ENCODE peak calls at places on chromosomes 3 and 15, in seven cellular contexts. One of them, this sample, is unnamed.

GRCh38 chr3:15495461-15496340 is 25.8 kb downstream of the COLQ start:
- DNase-seq in IMR-90: no peak
- DNase-seq in GM10248: no peak
- DNase-seq in tibial artery: no peak
- DNase-seq in pancreas: no peak
- DNase-seq in AG09319: no peak
- DNase-seq in nephron progenitor cell: no peak
- DNase-seq in this sample: no peak

GRCh38 chr3:149534671-149535394 is 60.3 kb downstream of the TM4SF4 start:
- DNase-seq in IMR-90: peak; percentile 67
- DNase-seq in GM10248: no peak
- DNase-seq in tibial artery: no peak
- DNase-seq in pancreas: no peak
- DNase-seq in AG09319: no peak
- DNase-seq in nephron progenitor cell: peak; percentile 14
- DNase-seq in this sample: no peak

GRCh38 chr3:183662099-183662498 is 26.7 kb downstream of the KLHL24 start:
- DNase-seq in IMR-90: no peak
- DNase-seq in GM10248: no peak
- DNase-seq in tibial artery: no peak
- DNase-seq in pancreas: no peak
- DNase-seq in AG09319: no peak
- DNase-seq in nephron progenitor cell: no peak
- DNase-seq in this sample: no peak

GRCh38 chr3:73351423-73352071 is 273.2 kb downstream of the PDZRN3 start:
- DNase-seq in IMR-90: no peak
- DNase-seq in GM10248: no peak
- DNase-seq in tibial artery: no peak
- DNase-seq in pancreas: no peak
- DNase-seq in AG09319: no peak
- DNase-seq in nephron progenitor cell: no peak
- DNase-seq in this sample: no peak

GRCh38 chr3:129087138-129087702 is 26.6 kb downstream of the GP9 start:
- DNase-seq in IMR-90: peak; percentile 23
- DNase-seq in GM10248: no peak
- DNase-seq in tibial artery: peak; percentile 78
- DNase-seq in pancreas: no peak
- DNase-seq in AG09319: no peak
- DNase-seq in nephron progenitor cell: no peak
- DNase-seq in this sample: no peak

GRCh38 chr3:139642981-139643380 is 34.8 kb downstream of the NMNAT3 start:
- DNase-seq in IMR-90: no peak
- DNase-seq in GM10248: no peak
- DNase-seq in tibial artery: no peak
- DNase-seq in pancreas: no peak
- DNase-seq in AG09319: no peak
- DNase-seq in nephron progenitor cell: no peak
- DNase-seq in this sample: no peak

GRCh38 chr3:155409336-155409735 is 115.9 kb upstream of the STRIT1 start:
- DNase-seq in IMR-90: no peak
- DNase-seq in GM10248: no peak
- DNase-seq in tibial artery: no peak
- DNase-seq in pancreas: no peak
- DNase-seq in AG09319: no peak
- DNase-seq in nephron progenitor cell: no peak
- DNase-seq in this sample: no peak

GRCh38 chr3:5298453-5298852 is 110.9 kb downstream of the EDEM1 start:
- DNase-seq in IMR-90: no peak
- DNase-seq in GM10248: peak; percentile 70
- DNase-seq in tibial artery: no peak
- DNase-seq in pancreas: no peak
- DNase-seq in AG09319: no peak
- DNase-seq in nephron progenitor cell: no peak
- DNase-seq in this sample: peak; percentile 66

GRCh38 chr3:184524981-184525336 is 36.6 kb upstream of the EPHB3 start:
- DNase-seq in IMR-90: no peak
- DNase-seq in GM10248: no peak
- DNase-seq in tibial artery: no peak
- DNase-seq in pancreas: no peak
- DNase-seq in AG09319: no peak
- DNase-seq in nephron progenitor cell: no peak
- DNase-seq in this sample: no peak

GRCh38 chr3:52831500-52832301 is 1.2 kb upstream of the ITIH4 start:
- DNase-seq in IMR-90: peak; percentile 76
- DNase-seq in GM10248: no peak
- DNase-seq in tibial artery: peak; percentile 96
- DNase-seq in pancreas: peak; percentile 66
- DNase-seq in AG09319: peak; percentile 51
- DNase-seq in nephron progenitor cell: no peak
- DNase-seq in this sample: no peak

GRCh38 chr3:81434171-81434570 is 327.3 kb downstream of the GBE1 start:
- DNase-seq in IMR-90: no peak
- DNase-seq in GM10248: no peak
- DNase-seq in tibial artery: no peak
- DNase-seq in pancreas: no peak
- DNase-seq in AG09319: no peak
- DNase-seq in nephron progenitor cell: no peak
- DNase-seq in this sample: no peak

GRCh38 chr3:177483182-177483967 is 286.1 kb upstream of the TBL1XR1 start:
- DNase-seq in IMR-90: no peak
- DNase-seq in GM10248: no peak
- DNase-seq in tibial artery: no peak
- DNase-seq in pancreas: no peak
- DNase-seq in AG09319: no peak
- DNase-seq in nephron progenitor cell: no peak
- DNase-seq in this sample: no peak

GRCh38 chr15:100759698-100760356 is 119.8 kb upstream of the ALDH1A3 start:
- DNase-seq in IMR-90: peak; percentile 76
- DNase-seq in GM10248: no peak
- DNase-seq in tibial artery: no peak
- DNase-seq in pancreas: no peak
- DNase-seq in AG09319: no peak
- DNase-seq in nephron progenitor cell: no peak
- DNase-seq in this sample: peak; percentile 3

GRCh38 chr15:91219203-91219602 is 119.1 kb downstream of the SV2B start:
- DNase-seq in IMR-90: no peak
- DNase-seq in GM10248: no peak
- DNase-seq in tibial artery: no peak
- DNase-seq in pancreas: no peak
- DNase-seq in AG09319: no peak
- DNase-seq in nephron progenitor cell: no peak
- DNase-seq in this sample: no peak

DNA sequence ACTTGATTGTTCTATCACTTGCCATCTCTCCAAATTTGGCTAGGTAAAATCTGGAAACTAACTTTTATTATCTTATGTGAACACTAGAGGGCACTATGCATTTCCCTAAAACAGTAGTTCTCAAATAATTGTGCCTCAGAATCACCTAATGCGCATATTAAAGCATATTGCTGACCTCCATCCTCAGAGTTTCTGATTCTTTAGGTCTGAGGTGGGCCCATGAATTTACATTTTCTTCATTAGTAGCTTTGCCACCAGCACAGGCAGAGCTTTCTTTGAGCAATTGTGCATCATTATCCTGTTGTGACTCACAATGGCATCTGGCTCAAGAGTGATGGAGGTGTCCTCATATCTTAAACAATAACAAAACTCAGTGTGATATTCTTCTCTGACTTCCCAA is 17.5 kb upstream of the BCHE start:
- DNase-seq in IMR-90: no peak
- DNase-seq in GM10248: peak; percentile 14
- DNase-seq in tibial artery: no peak
- DNase-seq in pancreas: no peak
- DNase-seq in AG09319: no peak
- DNase-seq in nephron progenitor cell: no peak
- DNase-seq in this sample: peak; percentile 25
- TF ChIP-seq CTCF in IMR-90: peak; percentile 46
- TF ChIP-seq CTCF in GM10248: peak; percentile 53
- TF ChIP-seq CTCF in tibial artery: no peak
- TF ChIP-seq CTCF in pancreas: peak; percentile 59
- TF ChIP-seq CTCF in AG09319: peak; percentile 28
- TF ChIP-seq CTCF in nephron progenitor cell: peak; percentile 72
- TF ChIP-seq CTCF in this sample: peak; percentile 31

DNA sequence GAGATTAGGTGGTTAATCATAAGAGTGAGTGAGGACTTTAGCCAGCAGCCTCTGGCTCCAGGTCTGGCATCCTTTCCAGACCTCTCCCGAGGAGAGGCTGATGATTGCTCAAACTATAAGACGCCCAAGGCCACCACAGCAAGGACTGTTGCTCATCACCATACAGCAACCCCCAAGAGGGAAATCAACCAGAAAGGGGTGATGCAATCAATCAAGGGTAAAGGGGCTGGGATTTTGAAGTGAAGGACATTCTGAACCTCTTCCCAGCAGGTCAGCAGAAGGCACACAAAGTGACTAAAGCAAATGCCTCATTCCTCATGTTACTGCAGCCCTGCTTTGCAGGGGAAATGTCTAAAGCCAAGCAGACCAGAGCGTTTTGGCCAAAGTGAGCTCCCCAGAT is 247.3 kb upstream of the IGF1R start:
- DNase-seq in IMR-90: no peak
- DNase-seq in GM10248: no peak
- DNase-seq in tibial artery: peak; percentile 81
- DNase-seq in pancreas: no peak
- DNase-seq in AG09319: no peak
- DNase-seq in nephron progenitor cell: no peak
- DNase-seq in this sample: no peak
- TF ChIP-seq CTCF in IMR-90: no peak
- TF ChIP-seq CTCF in GM10248: no peak
- TF ChIP-seq CTCF in tibial artery: no peak
- TF ChIP-seq CTCF in pancreas: no peak
- TF ChIP-seq CTCF in AG09319: no peak
- TF ChIP-seq CTCF in nephron progenitor cell: no peak
- TF ChIP-seq CTCF in this sample: no peak

DNA sequence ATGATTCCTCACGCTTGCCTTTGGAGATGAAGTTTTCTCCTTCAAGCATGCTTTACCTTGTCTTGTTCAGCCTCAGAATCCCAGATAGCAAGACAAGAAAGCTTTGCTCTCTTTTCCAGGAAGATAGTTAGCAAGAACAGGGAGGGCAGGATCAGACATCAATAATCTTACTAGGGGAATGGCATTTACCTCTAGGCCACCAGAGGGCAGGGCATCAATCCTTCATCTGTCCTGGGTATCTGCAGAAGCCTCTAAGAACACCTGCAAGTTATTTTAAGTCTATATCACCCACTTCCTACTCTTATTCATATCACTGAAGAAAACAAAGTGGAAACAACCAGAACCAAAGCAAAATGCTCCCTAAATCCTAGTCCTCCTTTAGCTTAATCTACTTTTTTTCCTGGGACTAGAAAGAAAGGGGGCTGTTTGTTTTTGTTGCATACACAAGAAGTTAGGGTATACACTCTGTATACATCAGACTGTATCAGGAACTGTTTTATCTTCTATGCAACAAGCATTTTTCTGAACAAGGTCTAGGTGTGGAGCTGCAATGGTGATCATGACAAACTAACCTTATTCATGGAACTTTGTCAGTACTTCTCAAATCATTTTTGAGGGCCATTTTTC is 862.5 kb downstream of the CADM2 start:
- DNase-seq in IMR-90: no peak
- DNase-seq in GM10248: peak; percentile 7
- DNase-seq in tibial artery: no peak
- DNase-seq in pancreas: no peak
- DNase-seq in AG09319: no peak
- DNase-seq in nephron progenitor cell: peak; percentile 29
- DNase-seq in this sample: peak; percentile 1
- TF ChIP-seq CTCF in IMR-90: peak; percentile 22
- TF ChIP-seq CTCF in GM10248: peak; percentile 40
- TF ChIP-seq CTCF in tibial artery: no peak
- TF ChIP-seq CTCF in pancreas: peak; percentile 27
- TF ChIP-seq CTCF in AG09319: no peak
- TF ChIP-seq CTCF in nephron progenitor cell: peak; percentile 67
- TF ChIP-seq CTCF in this sample: peak; percentile 43

GRCh38 chr15:71409541-71409940 is 294.3 kb downstream of the THSD4 start:
- DNase-seq in IMR-90: no peak
- DNase-seq in GM10248: no peak
- DNase-seq in tibial artery: no peak
- DNase-seq in pancreas: no peak
- DNase-seq in AG09319: no peak
- DNase-seq in nephron progenitor cell: no peak
- DNase-seq in this sample: no peak

GRCh38 chr15:71413419-71413818 is 298.1 kb downstream of the THSD4 start:
- DNase-seq in IMR-90: no peak
- DNase-seq in GM10248: no peak
- DNase-seq in tibial artery: no peak
- DNase-seq in pancreas: no peak
- DNase-seq in AG09319: no peak
- DNase-seq in nephron progenitor cell: no peak
- DNase-seq in this sample: no peak

GRCh38 chr15:71410347-71410746 is 295.1 kb downstream of the THSD4 start:
- DNase-seq in IMR-90: no peak
- DNase-seq in GM10248: no peak
- DNase-seq in tibial artery: no peak
- DNase-seq in pancreas: no peak
- DNase-seq in AG09319: no peak
- DNase-seq in nephron progenitor cell: no peak
- DNase-seq in this sample: no peak

GRCh38 chr15:71414778-71415177 is 299.5 kb downstream of the THSD4 start:
- DNase-seq in IMR-90: no peak
- DNase-seq in GM10248: no peak
- DNase-seq in tibial artery: no peak
- DNase-seq in pancreas: no peak
- DNase-seq in AG09319: no peak
- DNase-seq in nephron progenitor cell: no peak
- DNase-seq in this sample: no peak

DNA sequence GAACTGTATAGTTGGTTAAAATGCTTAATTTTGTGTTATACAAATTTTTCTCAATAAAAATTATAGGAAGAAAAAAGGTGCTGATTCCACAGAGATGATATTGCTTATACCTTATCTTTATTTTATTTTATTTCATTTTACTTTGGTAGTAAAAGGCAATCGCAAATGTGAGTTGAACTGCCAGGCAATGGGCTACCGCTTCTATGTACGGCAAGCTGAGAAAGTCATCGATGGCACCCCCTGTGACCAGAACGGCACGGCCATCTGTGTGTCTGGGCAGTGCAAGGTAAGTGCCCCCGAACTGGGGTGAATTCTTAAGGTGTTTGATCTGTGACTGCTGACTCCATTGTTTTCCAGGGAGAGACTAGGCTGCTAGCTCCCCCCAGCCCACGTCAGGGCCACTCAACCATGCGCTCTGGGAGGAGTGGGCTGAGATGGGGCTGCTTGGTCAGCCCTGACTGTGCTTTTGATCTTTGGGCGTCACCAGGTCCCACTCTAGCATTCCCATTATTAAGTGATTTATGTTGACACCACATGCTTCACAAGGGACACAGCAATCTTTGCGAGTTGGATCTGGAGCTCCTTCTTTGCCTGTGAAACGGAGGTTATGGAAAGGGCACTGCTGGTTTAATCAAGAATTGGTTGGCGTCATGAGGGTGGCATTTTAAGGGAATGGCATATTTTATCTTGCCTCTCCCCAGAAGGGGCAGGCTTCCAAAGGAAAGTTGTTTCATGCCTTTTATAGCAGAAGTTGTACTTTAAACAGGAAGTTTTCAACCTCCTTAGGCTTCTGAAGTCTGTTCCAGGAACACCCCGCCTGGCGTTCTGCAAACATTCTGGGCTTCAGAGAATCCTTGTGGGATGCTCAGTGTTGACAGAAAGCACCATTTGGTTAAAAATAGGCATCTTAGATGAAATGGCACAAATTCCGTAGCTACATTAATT is 296.5 kb downstream of the THSD4 start:
- DNase-seq in IMR-90: peak; percentile 52
- DNase-seq in GM10248: no peak
- DNase-seq in tibial artery: peak; percentile 71
- DNase-seq in pancreas: no peak
- DNase-seq in AG09319: no peak
- DNase-seq in nephron progenitor cell: peak; percentile 73
- DNase-seq in this sample: no peak
- TF ChIP-seq CTCF in IMR-90: peak; percentile 28
- TF ChIP-seq CTCF in GM10248: no peak
- TF ChIP-seq CTCF in tibial artery: peak; percentile 24
- TF ChIP-seq CTCF in pancreas: no peak
- TF ChIP-seq CTCF in AG09319: no peak
- TF ChIP-seq CTCF in nephron progenitor cell: no peak
- TF ChIP-seq CTCF in this sample: no peak